ENCODE peak calls at places on chromosomes 4 and X, in six cellular contexts. F is HFF-Myc; J is HepG2; K is BE2C; E is uterus; A is CD4-positive, alpha-beta memory T cell. S is an unnamed sample.

GRCh38 chr4:136664988-136665387 is 867.3 kb downstream of the PCDH18 start:
- DNase-seq in F (no peak), J (no peak), K (no peak), E (no peak), A (no peak), S (no peak)

GRCh38 chrX:14095702-14096101 is 66.0 kb upstream of the GEMIN8 start:
- DNase-seq in F (peak; percentile 32), J (peak; percentile 47), K (peak; percentile 34), E (peak; percentile 18), A (peak; percentile 37), S (peak; percentile 20)

GRCh38 chr4:112296949-112297483 is at the start of gene ALPK1:
- DNase-seq in F (peak; percentile 80), J (peak; percentile 33), K (no peak), E (peak; percentile 35), A (peak; percentile 33), S (peak; percentile 71)

GRCh38 chr4:88244821-88245579 is 39.4 kb downstream of the PPM1K start:
- DNase-seq in F (no peak), J (no peak), K (no peak), E (no peak), A (peak; percentile 17), S (no peak)

GRCh38 chr4:182574706-182575105 is 331.5 kb downstream of the TENM3 start:
- DNase-seq in F (no peak), J (no peak), K (no peak), E (no peak), A (no peak), S (no peak)

GRCh38 chr4:140653718-140654515 is 85.2 kb upstream of the UCP1 start:
- DNase-seq in F (no peak), J (no peak), K (no peak), E (no peak), A (no peak), S (peak; percentile 80)

GRCh38 chr4:123064390-123064789 is 142.0 kb upstream of the NUDT6 start:
- DNase-seq in F (no peak), J (peak; percentile 94), K (no peak), E (no peak), A (no peak), S (no peak)

GRCh38 chrX:100625985-100626491 is 10.6 kb downstream of the TSPAN6 start:
- DNase-seq in F (peak; percentile 40), J (no peak), K (no peak), E (no peak), A (peak; percentile 13), S (no peak)

GRCh38 chr4:80261989-80262600 is 4.4 kb upstream of the FGF5 start:
- DNase-seq in F (no peak), J (no peak), K (no peak), E (no peak), A (no peak), S (no peak)

GRCh38 chr4:183757105-183757504 is 98.0 kb downstream of the TRAPPC11 start:
- DNase-seq in F (no peak), J (no peak), K (no peak), E (no peak), A (no peak), S (no peak)

GRCh38 chr4:152104846-152105462 is 344.1 kb upstream of the GATB start:
- DNase-seq in F (no peak), J (no peak), K (no peak), E (no peak), A (no peak), S (no peak)

GRCh38 chr4:140102406-140102805 is 51.6 kb downstream of the MAML3 start:
- DNase-seq in F (no peak), J (no peak), K (no peak), E (no peak), A (no peak), S (no peak)

GRCh38 chr4:17814140-17814539 is 3.4 kb downstream of the NCAPG start:
- DNase-seq in F (no peak), J (no peak), K (no peak), E (no peak), A (no peak), S (no peak)

GRCh38 chrX:8711401-8711800 is 20.5 kb downstream of the ANOS1 start:
- DNase-seq in F (no peak), J (no peak), K (no peak), E (no peak), A (no peak), S (no peak)

GRCh38 chrX:69556094-69557011 is 52.2 kb downstream of the NALF2 start:
- DNase-seq in F (peak; percentile 4), J (peak; percentile 99), K (no peak), E (peak; percentile 43), A (no peak), S (peak; percentile 10)

GRCh38 chr4:109803924-109804571 is 2.2 kb upstream of the CFI start:
- DNase-seq in F (peak; percentile 31), J (peak; percentile 57), K (peak; percentile 38), E (no peak), A (peak; percentile 29), S (peak; percentile 60)

GRCh38 chr4:78057600-78058560 is 757 bp downstream of the FRAS1 start:
- DNase-seq in F (peak; percentile 12), J (peak; percentile 54), K (peak; percentile 56), E (peak; percentile 24), A (no peak), S (no peak)

GRCh38 chrX:30822068-30822671 is 66.9 kb downstream of the TAB3 start:
- DNase-seq in F (no peak), J (peak; percentile 18), K (no peak), E (no peak), A (no peak), S (no peak)

GRCh38 chr4:101337688-101338087 is 9.6 kb downstream of the PPP3CA start:
- DNase-seq in F (no peak), J (no peak), K (no peak), E (no peak), A (no peak), S (no peak)

GRCh38 chrX:71128915-71129765 is 10.7 kb downstream of the MED12 start:
- DNase-seq in F (no peak), J (peak; percentile 35), K (peak; percentile 66), E (peak; percentile 56), A (peak; percentile 80), S (no peak)

GRCh38 chrX:120697053-120697452 is 67.2 kb upstream of the C1GALT1C1 start:
- DNase-seq in F (no peak), J (no peak), K (no peak), E (no peak), A (peak; percentile 41), S (no peak)

GRCh38 chr4:19832388-19832787 is 419.3 kb upstream of the SLIT2 start:
- DNase-seq in F (no peak), J (no peak), K (no peak), E (no peak), A (no peak), S (no peak)

GRCh38 chrX:15674514-15674898 is 9.9 kb upstream of the CLTRN start:
- DNase-seq in F (peak; percentile 63), J (peak; percentile 91), K (peak; percentile 85), E (peak; percentile 98), A (no peak), S (peak; percentile 85)

GRCh38 chrX:83658731-83659130 is 150.6 kb downstream of the POU3F4 start:
- DNase-seq in F (no peak), J (peak; percentile 2), K (no peak), E (no peak), A (no peak), S (no peak)

GRCh38 chr4:78156520-78156919 is 99.4 kb downstream of the FRAS1 start:
- DNase-seq in F (no peak), J (no peak), K (no peak), E (no peak), A (no peak), S (no peak)

GRCh38 chr4:119543794-119544193 is 84.8 kb downstream of the PDE5A start:
- DNase-seq in F (no peak), J (no peak), K (no peak), E (no peak), A (no peak), S (no peak)

GRCh38 chr4:79982587-79983327 is 90.3 kb downstream of the ANTXR2 start:
- DNase-seq in F (no peak), J (no peak), K (no peak), E (no peak), A (no peak), S (no peak)

GRCh38 chrX:106999002-106999975 is 723 bp downstream of the MORC4 start:
- DNase-seq in F (peak; percentile 17), J (peak; percentile 28), K (peak; percentile 34), E (peak; percentile 54), A (peak; percentile 55), S (peak; percentile 12)
- H3K4me3 ChIP-seq in F (peak overlapping the region; percentile 53), J (peak overlapping the region; percentile 63), K (peak overlapping the region; percentile 53), E (peak overlapping the region; percentile 43), A (peak overlapping the region; percentile 53), S (peak overlapping the region; percentile 60)

GRCh38 chrX:102744307-102744706 is 23.8 kb downstream of the GPRASP3 start:
- DNase-seq in F (no peak), J (no peak), K (no peak), E (no peak), A (no peak), S (no peak)

GRCh38 chrX:102745513-102746133 is 25.1 kb downstream of the GPRASP3 start:
- DNase-seq in F (no peak), J (no peak), K (no peak), E (peak; percentile 20), A (peak; percentile 5), S (no peak)

GRCh38 chrX:102746134-102746584 is 25.6 kb downstream of the GPRASP3 start:
- DNase-seq in F (no peak), J (no peak), K (no peak), E (peak; percentile 49), A (peak; percentile 11), S (no peak)
- H3K4me3 ChIP-seq in F (peak overlapping the region; percentile 42), J (no peak overlapping the region), K (peak overlapping the region; percentile 38), E (peak overlapping the region; percentile 60), A (peak overlapping the region; percentile 24), S (peak overlapping the region; percentile 65)

DNA sequence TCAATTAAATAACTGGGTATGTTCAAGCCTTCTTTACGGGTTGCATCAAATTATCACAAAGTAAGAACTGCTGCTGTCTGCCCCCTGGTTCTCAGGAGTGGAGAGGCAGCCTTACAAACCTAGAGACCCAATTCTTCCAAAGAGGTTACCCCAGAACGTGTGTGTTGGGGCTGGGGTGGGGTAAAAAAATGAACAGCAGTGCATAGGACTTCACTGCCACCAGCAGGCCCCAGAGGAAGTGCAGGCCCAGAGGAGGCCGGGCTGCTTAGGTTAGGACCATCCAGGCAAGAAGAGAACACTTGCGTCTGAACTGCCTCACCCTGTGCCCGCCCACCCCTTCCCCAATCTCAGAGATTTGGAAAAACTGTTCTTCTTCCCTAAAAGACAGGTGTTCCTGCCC is 1.5 kb upstream of the NWD2 start:
- DNase-seq in F (no peak), J (no peak), K (no peak), E (no peak), A (no peak), S (no peak)
- H3K4me3 ChIP-seq in F (no peak overlapping the region), J (no peak overlapping the region), K (no peak overlapping the region), E (no peak overlapping the region), A (no peak overlapping the region), S (no peak overlapping the region)

DNA sequence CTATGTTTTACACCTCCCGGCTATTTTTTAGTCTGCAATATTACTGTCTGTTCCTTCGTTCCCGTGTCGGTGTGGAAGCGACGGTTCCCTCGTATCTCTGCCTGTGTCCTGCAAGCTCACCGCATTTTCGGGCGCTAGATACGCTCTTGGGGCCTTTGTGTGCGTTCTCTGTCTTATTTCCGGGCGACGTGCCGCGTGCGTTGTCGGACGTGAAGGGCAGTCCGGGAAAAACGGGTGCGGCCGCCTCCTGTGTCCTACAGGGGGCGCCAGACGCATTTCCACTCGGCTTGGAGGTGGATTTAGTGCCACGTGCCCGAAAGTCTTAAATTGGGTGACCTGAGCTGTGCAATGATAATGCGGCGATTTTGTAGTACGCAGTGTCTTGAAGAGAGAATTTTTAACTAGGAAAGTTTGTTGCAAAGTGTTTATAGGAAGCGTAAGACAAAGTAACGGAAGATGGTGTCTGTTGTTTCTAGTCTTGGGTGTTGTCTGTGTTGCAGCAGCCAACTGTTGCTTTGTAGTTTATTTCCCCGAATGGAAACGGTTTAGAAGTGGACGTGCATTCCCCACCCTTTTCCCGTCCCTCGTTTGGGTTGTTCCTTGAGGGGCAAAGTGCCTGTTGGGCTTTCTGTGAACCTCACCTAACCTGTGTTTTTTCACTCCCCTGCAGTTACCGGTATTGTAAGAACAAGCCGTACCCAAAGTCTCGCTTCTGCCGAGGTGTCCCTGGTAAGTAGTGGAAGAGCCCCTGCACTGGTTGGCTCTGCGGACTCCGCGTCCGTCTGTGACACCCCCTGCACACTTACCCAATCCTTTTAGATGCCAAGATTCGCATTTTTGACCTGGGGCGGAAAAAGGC is 720 bp downstream of the RPL10 start:
- DNase-seq in F (no peak), J (peak; percentile 70), K (peak; percentile 78), E (peak; percentile 86), A (peak; percentile 80), S (no peak)
- H3K4me3 ChIP-seq in F (peak overlapping the region; percentile 88), J (peak overlapping the region; percentile 73), K (peak overlapping the region; percentile 81), E (peak overlapping the region; percentile 71), A (peak overlapping the region; percentile 95), S (peak overlapping the region; percentile 88)

S was measured in retinal pigment epithelial cell.